ENCODE peak calls at places on chromosomes 3 and 15, in four cellular contexts. S, D, O and E are unnamed samples.

GRCh38 chr3:173502983-173503568 is 105.5 kb downstream of the NLGN1 start:
- DNase-seq in S (no peak), D (no peak), O (peak), E (no peak)

GRCh38 chr3:41581700-41582099 is 380.2 kb downstream of the ULK4 start:
- DNase-seq in S (no peak), D (no peak), O (no peak), E (no peak)

GRCh38 chr3:154970796-154971195 is 109.3 kb upstream of the MME start:
- DNase-seq in S (no peak), D (no peak), O (peak), E (no peak)

GRCh38 chr3:197392961-197393360 is 94.5 kb upstream of the DLG1 start:
- DNase-seq in S (no peak), D (no peak), O (peak), E (no peak)

GRCh38 chr3:115912372-115912771 is 289.1 kb downstream of the GAP43 start:
- DNase-seq in S (no peak), D (no peak), O (peak), E (no peak)

GRCh38 chr3:24128195-24129005 is 183.3 kb downstream of the NR1D2 start:
- DNase-seq in S (no peak), D (no peak), O (peak), E (no peak)

GRCh38 chr3:3013299-3013698 is 96.9 kb downstream of the IL5RA start:
- DNase-seq in S (no peak), D (no peak), O (no peak), E (no peak)

GRCh38 chr15:51030649-51031316 is 63.9 kb downstream of the TNFAIP8L3 start:
- DNase-seq in S (peak), D (no peak), O (peak), E (no peak)

GRCh38 chr3:48970568-48970967 is 19.5 kb upstream of the P4HTM start:
- DNase-seq in S (no peak), D (no peak), O (no peak), E (no peak)

GRCh38 chr3:50194128-50194902 is 2.9 kb downstream of the GNAT1 start:
- DNase-seq in S (peak), D (peak), O (peak), E (peak)

GRCh38 chr15:54026891-54027290 is 48.6 kb downstream of the UNC13C start:
- DNase-seq in S (no peak), D (no peak), O (no peak), E (no peak)

GRCh38 chr3:38130631-38131065 is 6.3 kb downstream of the ACAA1 start:
- DNase-seq in S (peak), D (no peak), O (no peak), E (no peak)

GRCh38 chr3:23389089-23389488 is 186.0 kb downstream of the UBE2E2 start:
- DNase-seq in S (no peak), D (peak), O (no peak), E (no peak)

GRCh38 chr3:13710251-13710650 is 161.3 kb downstream of the FBLN2 start:
- DNase-seq in S (peak), D (no peak), O (no peak), E (peak)

GRCh38 chr3:190017575-190018288 is 103.0 kb downstream of the P3H2 start:
- DNase-seq in S (peak), D (peak), O (peak), E (no peak)

GRCh38 chr15:80241508-80241907 is 10.5 kb downstream of the CTXND1 start:
- DNase-seq in S (no peak), D (no peak), O (no peak), E (no peak)

GRCh38 chr3:168828943-168829342 is 733.2 kb upstream of the GOLIM4 start:
- DNase-seq in S (no peak), D (peak), O (no peak), E (no peak)

GRCh38 chr3:52012699-52013098 is 17.0 kb upstream of the RPL29 start:
- DNase-seq in S (no peak), D (no peak), O (no peak), E (no peak)

GRCh38 chr3:69250014-69250413 is 127.6 kb upstream of the LMOD3 start:
- DNase-seq in S (peak), D (peak), O (peak), E (no peak)

GRCh38 chr3:105518806-105519418 is 152.2 kb downstream of the ALCAM start:
- DNase-seq in S (no peak), D (peak), O (peak), E (no peak)

GRCh38 chr15:65336767-65337435 is 32.4 kb downstream of the RNU5B-1 start:
- DNase-seq in S (no peak), D (no peak), O (no peak), E (no peak)

GRCh38 chr15:36844453-36845094 is 255.8 kb downstream of the MEIS2 start:
- DNase-seq in S (no peak), D (peak), O (peak), E (peak)

GRCh38 chr15:34359416-34359815 is 7.6 kb downstream of the LPCAT4 start:
- DNase-seq in S (peak), D (no peak), O (no peak), E (no peak)

GRCh38 chr3:165939141-165939540 is 101.9 kb upstream of the BCHE start:
- DNase-seq in S (no peak), D (no peak), O (no peak), E (no peak)

GRCh38 chr3:182412066-182412465 is 381.2 kb upstream of the ATP11B start:
- DNase-seq in S (no peak), D (no peak), O (no peak), E (no peak)

GRCh38 chr15:57541805-57542504 is 49.7 kb upstream of the MYZAP start:
- DNase-seq in S (peak), D (peak), O (peak), E (peak)

GRCh38 chr3:182414586-182414985 is 378.7 kb upstream of the ATP11B start:
- DNase-seq in S (no peak), D (no peak), O (no peak), E (no peak)

GRCh38 chr3:89560546-89560945 is 453.1 kb downstream of the EPHA3 start:
- DNase-seq in S (no peak), D (no peak), O (peak), E (no peak)

GRCh38 chr15:23073890-23074631 is 34.7 kb upstream of the TUBGCP5 start:
- DNase-seq in S (no peak), D (no peak), O (no peak), E (no peak)

GRCh38 chr3:148455098-148455497 is 242.6 kb upstream of the AGTR1 start:
- DNase-seq in S (no peak), D (no peak), O (no peak), E (no peak)

GRCh38 chr3:65828706-65829105 is 210.0 kb downstream of the MAGI1 start:
- DNase-seq in S (no peak), D (peak), O (peak), E (no peak)

GRCh38 chr3:140953028-140953960 is 11.7 kb downstream of the SLC25A36 start:
- DNase-seq in S (no peak), D (no peak), O (peak), E (no peak)

GRCh38 chr3:38274864-38275649 is 7.0 kb upstream of the SLC22A14 start:
- DNase-seq in S (no peak), D (no peak), O (no peak), E (no peak)

DNA sequence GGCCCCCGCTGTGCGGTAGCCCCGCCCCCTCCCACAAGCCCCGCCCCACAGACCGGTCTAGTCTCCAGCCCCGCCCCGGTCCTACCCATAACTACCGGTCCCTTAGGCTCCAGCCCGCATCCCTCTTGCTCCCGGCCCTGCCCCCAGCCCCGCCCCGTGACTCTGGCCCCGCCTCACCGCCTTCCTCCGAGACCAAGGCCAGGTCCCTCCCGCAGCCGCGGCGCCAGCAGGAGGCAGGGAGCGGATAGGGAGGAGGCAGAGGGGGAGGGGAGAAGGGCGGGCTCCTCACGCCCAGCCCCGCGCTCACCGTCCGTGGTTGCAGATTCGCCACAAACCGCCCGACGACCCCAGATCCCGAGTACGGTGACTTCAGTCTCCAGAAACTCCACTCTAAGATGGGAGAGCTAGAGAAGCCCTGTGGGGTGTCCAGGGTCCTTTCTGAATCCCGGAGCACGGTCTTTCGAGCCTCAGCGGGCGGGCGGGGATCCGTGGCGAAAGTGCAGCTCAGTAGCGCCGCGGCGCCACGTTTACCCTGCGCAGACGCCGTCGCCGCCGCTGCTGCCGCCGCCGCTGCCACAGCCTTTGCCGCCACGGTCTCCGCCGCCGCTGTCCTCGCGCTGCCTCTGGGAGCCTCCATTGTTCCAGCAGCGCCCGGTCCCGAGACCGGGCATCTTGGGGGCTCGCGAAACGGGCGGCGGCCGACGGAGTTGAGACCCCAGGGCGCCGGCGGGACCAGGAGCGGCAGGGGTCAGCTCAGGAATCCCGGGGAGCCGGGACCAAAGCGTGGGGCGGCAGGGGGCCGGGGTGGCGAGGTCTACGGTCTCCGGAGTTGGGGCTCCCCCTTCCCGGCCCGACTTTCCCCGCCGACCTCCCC is at the start of gene BRPF1:
- DNase-seq in S (peak), D (peak), O (peak), E (peak)
- TF ChIP-seq CTCF in S (no peak), D (no peak), O (peak), E (no peak)

DNA sequence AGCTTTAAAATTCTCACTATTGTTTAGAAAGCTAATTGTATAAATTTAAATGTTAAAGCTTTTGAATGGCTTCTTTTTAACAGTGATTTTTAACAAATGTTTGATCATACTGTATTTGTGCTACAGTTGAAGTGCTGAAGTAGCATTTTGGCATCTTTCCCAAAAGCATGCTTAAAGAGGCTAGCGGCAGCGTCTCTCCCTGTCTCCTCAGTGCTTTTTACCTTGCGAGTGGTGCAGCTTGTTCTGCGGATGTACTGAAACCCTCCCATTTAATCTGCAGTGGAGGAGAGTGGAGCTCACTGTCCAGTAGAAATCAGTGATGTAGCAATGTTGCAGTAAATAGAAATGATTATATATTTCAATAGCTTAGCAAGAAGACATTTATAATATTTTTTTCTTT is 43.7 kb downstream of the LRRC49 start:
- DNase-seq in S (no peak), D (no peak), O (peak), E (no peak)
- H3K4me3 ChIP-seq in S (no peak), D (no peak), O (no peak), E (no peak)

GRCh38 chr3:142849148-142849547 is 39.7 kb downstream of the PCOLCE2 start:
- DNase-seq in S (no peak), D (no peak), O (no peak), E (no peak)

GRCh38 chr3:142846779-142847577 is 41.9 kb downstream of the PCOLCE2 start:
- DNase-seq in S (no peak), D (no peak), O (peak), E (no peak)

GRCh38 chr3:142844339-142844977 is 44.4 kb downstream of the PCOLCE2 start:
- DNase-seq in S (no peak), D (peak), O (peak), E (no peak)
- TF ChIP-seq CTCF in S (no peak), D (peak), O (peak), E (no peak)

GRCh38 chr15:101024111-101024695 is 105.0 kb downstream of the LRRK1 start:
- DNase-seq in S (peak), D (no peak), O (peak), E (peak)
- H3K4me3 ChIP-seq in S (no peak), D (no peak), O (no peak), E (no peak)

DNA sequence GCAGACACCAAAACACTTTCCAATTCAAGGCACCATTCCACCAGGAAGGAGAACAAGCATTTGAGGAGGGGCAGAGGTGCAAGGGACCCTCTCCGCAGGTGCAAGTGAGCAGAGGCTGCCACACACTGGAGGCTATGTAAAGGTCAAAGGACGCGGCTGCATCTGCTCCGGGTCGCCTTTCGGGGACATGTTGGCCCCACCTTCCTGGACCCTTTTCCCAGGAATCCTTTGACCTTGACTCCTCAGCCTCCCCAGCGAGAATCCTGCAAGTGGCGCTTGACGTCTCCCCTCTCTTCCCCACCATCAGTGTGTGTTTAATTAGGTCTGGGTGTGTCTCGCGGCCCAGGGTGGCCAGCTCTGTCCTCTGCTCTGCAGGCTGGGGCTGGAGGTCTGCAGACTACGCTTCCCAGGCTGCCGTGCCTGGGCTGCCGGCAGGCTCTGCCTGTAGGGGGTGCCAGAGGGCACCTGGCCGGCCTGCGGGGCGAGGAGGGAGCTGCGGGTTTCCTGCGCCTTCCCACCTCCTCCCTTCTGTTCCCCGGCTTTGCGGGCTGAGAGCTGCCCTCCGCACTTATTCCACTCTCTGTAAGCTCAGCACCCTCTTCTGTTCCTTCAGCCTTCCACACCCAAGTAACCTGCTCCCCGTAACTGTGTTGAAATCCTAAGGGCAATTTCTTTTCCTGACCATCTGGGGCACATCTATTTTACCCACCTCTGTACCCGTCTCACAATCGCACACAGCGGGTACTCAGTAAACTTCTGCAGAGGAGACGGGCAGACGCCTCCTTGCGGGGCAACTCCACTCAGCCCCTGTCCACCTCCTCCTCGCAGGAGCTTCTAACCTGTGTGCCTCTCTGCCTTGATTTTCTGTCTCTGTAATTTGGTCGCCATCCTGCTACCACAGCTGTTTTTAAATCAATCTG is 129.8 kb downstream of the NSMCE3 start:
- DNase-seq in S (peak), D (peak), O (peak), E (no peak)
- TF ChIP-seq CTCF in S (no peak), D (peak), O (peak), E (peak)